ENCODE peak calls at places on chromosomes 6 and 20, in eight cellular contexts. Y is SK-N-MC, Z is K562, S is fibroblast of lung, T is trophoblast cell, D is DND-41, H is keratinocyte, P is IMR-90. K is an unnamed sample.

GRCh38 chr6:124962617-124963415 is 579 bp downstream of the RNF217 start:
- DNase-seq in H (no peak), P (peak; percentile 35), T (no peak), S (peak; percentile 52), Z (peak; percentile 55), D (no peak), Y (no peak), K (peak; percentile 63)

GRCh38 chr6:506920-507523 is 115.5 kb downstream of the IRF4 start:
- DNase-seq in H (no peak), S (peak; percentile 11), T (no peak), Z (no peak), D (no peak), P (no peak), Y (no peak), K (no peak)

GRCh38 chr6:73234732-73235131 is 9.4 kb upstream of the KHDC1L start:
- DNase-seq in P (peak; percentile 87), H (peak; percentile 44), T (no peak), D (no peak), Z (no peak), S (peak; percentile 79), Y (no peak), K (peak; percentile 77)

GRCh38 chr6:57040011-57040410 is 6.5 kb upstream of the KIAA1586 start:
- DNase-seq in H (no peak), P (no peak), D (no peak), S (no peak), Z (no peak), Y (no peak), T (no peak), K (no peak)

GRCh38 chr6:20660534-20660933 is 126.3 kb downstream of the CDKAL1 start:
- DNase-seq in H (no peak), T (no peak), D (no peak), Z (no peak), S (no peak), Y (no peak), P (no peak), K (peak; percentile 70)

GRCh38 chr6:132484680-132485018 is 28.3 kb downstream of the STX7 start:
- DNase-seq in Z (no peak), D (no peak), S (no peak), T (no peak), Y (no peak), P (no peak), H (no peak), K (no peak)

GRCh38 chr20:56504373-56505005 is 20.1 kb upstream of the FAM209A start:
- DNase-seq in D (peak; percentile 18), S (no peak), T (no peak), Y (no peak), P (no peak), H (no peak), Z (peak; percentile 56), K (no peak)

GRCh38 chr6:90393232-90393884 is 96.7 kb upstream of the BACH2 start:
- DNase-seq in Y (peak; percentile 24), P (peak; percentile 71), D (peak; percentile 78), T (peak; percentile 25), Z (peak; percentile 50), S (peak; percentile 83), H (no peak), K (peak; percentile 57)

GRCh38 chr20:62211769-62212288 is 8.2 kb downstream of the HRH3 start:
- DNase-seq in Z (no peak), T (no peak), S (no peak), D (no peak), P (no peak), Y (no peak), H (no peak), K (no peak)

GRCh38 chr20:23248524-23248923 is 102.1 kb upstream of the NXT1 start:
- DNase-seq in Z (no peak), H (no peak), P (no peak), Y (no peak), T (no peak), D (no peak), S (no peak), K (no peak)

GRCh38 chr6:169097336-169098052 is 156.2 kb downstream of the THBS2 start:
- DNase-seq in P (peak; percentile 99), S (peak; percentile 96), Z (no peak), T (peak; percentile 96), Y (no peak), H (no peak), D (no peak), K (no peak)

GRCh38 chr20:48058611-48059559 is 273.6 kb upstream of the SULF2 start:
- DNase-seq in P (no peak), D (no peak), T (no peak), S (no peak), Z (no peak), H (no peak), Y (no peak), K (no peak)

GRCh38 chr6:135935951-135936601 is 84.6 kb downstream of the PDE7B start:
- DNase-seq in H (no peak), S (peak; percentile 82), T (peak; percentile 2), Z (no peak), P (peak; percentile 75), D (no peak), Y (no peak), K (peak; percentile 42)

GRCh38 chr20:5508044-5508443 is 191.3 kb upstream of the PROKR2 start:
- DNase-seq in Y (no peak), S (no peak), Z (no peak), P (no peak), H (no peak), D (no peak), T (no peak), K (no peak)

GRCh38 chr6:4107873-4108272 is 27.5 kb downstream of the ECI2 start:
- DNase-seq in Y (no peak), H (no peak), Z (no peak), T (no peak), D (no peak), S (no peak), P (no peak), K (no peak)

GRCh38 chr6:166419268-166419667 is 36.5 kb upstream of the MPC1 start:
- DNase-seq in D (peak; percentile 82), T (no peak), P (peak; percentile 47), Z (no peak), Y (no peak), S (peak; percentile 52), H (no peak), K (peak; percentile 76)

GRCh38 chr20:57326667-57327455 is 2.7 kb upstream of the SPO11 start:
- DNase-seq in T (peak; percentile 96), P (no peak), H (peak; percentile 88), Y (no peak), D (no peak), S (no peak), Z (no peak), K (peak; percentile 95)

GRCh38 chr20:50271674-50272412 is 81.2 kb downstream of the CEBPB start:
- DNase-seq in S (no peak), D (no peak), T (no peak), Y (no peak), H (no peak), P (no peak), Z (no peak), K (no peak)

GRCh38 chr6:99838607-99839006 is 155.4 kb downstream of the MCHR2 start:
- DNase-seq in T (no peak), H (no peak), S (no peak), Y (no peak), D (no peak), Z (no peak), P (no peak), K (no peak)

GRCh38 chr6:68071740-68072139 is 563.3 kb upstream of the ADGRB3 start:
- DNase-seq in S (peak; percentile 35), Y (no peak), H (no peak), P (no peak), Z (no peak), T (no peak), D (no peak), K (no peak)

GRCh38 chr6:15244605-15245360 is 1.1 kb upstream of the JARID2 start:
- DNase-seq in S (peak; percentile 75), D (peak; percentile 60), Y (no peak), H (no peak), Z (peak; percentile 94), P (peak; percentile 70), T (peak; percentile 85), K (peak; percentile 57)

GRCh38 chr6:138600261-138600660 is 101.0 kb upstream of the NHSL1 start:
- DNase-seq in Z (no peak), T (no peak), S (no peak), P (no peak), Y (no peak), H (no peak), D (no peak), K (no peak)

GRCh38 chr6:138598562-138599173 is 99.4 kb upstream of the NHSL1 start:
- DNase-seq in Z (no peak), Y (no peak), T (no peak), D (no peak), P (no peak), H (no peak), S (no peak), K (no peak)

GRCh38 chr6:138597336-138597735 is 98.0 kb upstream of the NHSL1 start:
- DNase-seq in Z (no peak), D (no peak), Y (no peak), P (peak; percentile 68), S (peak; percentile 63), T (no peak), H (no peak), K (no peak)

GRCh38 chr6:138601128-138601527 is 101.8 kb upstream of the NHSL1 start:
- DNase-seq in S (peak; percentile 51), Z (no peak), H (no peak), P (peak; percentile 48), T (no peak), D (no peak), Y (no peak), K (peak; percentile 42)

GRCh38 chr6:138600726-138601125 is 101.4 kb upstream of the NHSL1 start:
- DNase-seq in P (peak; percentile 84), Z (no peak), D (no peak), H (no peak), T (no peak), S (peak; percentile 86), Y (no peak), K (peak; percentile 49)
- H3K9ac ChIP-seq in P (no peak overlapping the region), Z (no peak overlapping the region), D (no peak overlapping the region), H (no peak overlapping the region), T (no peak overlapping the region), S (no peak overlapping the region), Y (no peak overlapping the region), K (no peak overlapping the region)

DNA sequence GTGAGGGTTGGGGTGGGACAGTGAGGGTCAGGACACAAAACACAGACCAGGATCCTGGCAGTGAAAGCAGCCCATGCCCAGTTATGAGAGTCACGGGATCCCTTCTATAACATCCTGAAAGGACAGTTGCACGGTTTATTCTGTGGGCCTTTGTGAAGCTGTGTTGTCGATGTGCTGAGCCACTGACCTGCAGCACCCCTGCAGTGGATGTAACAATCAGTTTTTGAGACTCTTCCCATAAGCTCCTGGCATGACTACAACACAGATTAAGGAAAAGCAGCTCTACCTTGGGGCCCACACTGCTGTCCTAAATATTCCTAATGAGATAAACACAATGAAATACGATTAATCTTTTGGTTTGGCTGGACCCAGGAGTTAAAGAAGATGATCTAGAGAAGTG is 3.7 kb downstream of the PYGB start:
- DNase-seq in S (no peak), H (no peak), Z (no peak), D (no peak), Y (no peak), P (no peak), T (no peak), K (no peak)
- H3K27ac ChIP-seq in S (no peak overlapping the region), H (peak overlapping the region; percentile 8), Z (no peak overlapping the region), D (no peak overlapping the region), Y (no peak overlapping the region), P (no peak overlapping the region), T (no peak overlapping the region), K (no peak overlapping the region)

GRCh38 chr20:41136336-41136694 is 1.0 kb upstream of the PLCG1 start:
- DNase-seq in Z (no peak), T (no peak), S (no peak), D (no peak), Y (no peak), H (no peak), P (no peak), K (no peak)
- H3K4me3 ChIP-seq in Z (peak overlapping the region; percentile 74), T (peak overlapping the region; percentile 68), S (peak overlapping the region; percentile 82), D (peak overlapping the region; percentile 78), Y (peak overlapping the region; percentile 94), H (peak overlapping the region; percentile 60), P (peak overlapping the region; percentile 98), K (peak overlapping the region; percentile 83)

GRCh38 chr6:17851720-17852161 is 135.7 kb downstream of the KIF13A start:
- DNase-seq in T (no peak), Z (no peak), S (peak; percentile 28), D (no peak), P (peak; percentile 72), H (no peak), Y (no peak), K (no peak)
- H3K9ac ChIP-seq in T (no peak overlapping the region), Z (no peak overlapping the region), S (no peak overlapping the region), D (no peak overlapping the region), P (peak overlapping the region; percentile 55), H (no peak overlapping the region), Y (no peak overlapping the region), K (no peak overlapping the region)